ENCODE peak calls at places on chromosomes 1 and 21, in five cellular contexts. U is DND-41; Q is WTC11; F is stimulated activated CD4-positive, alpha-beta T cell treated with anti-CD3 and anti-CD28 coated beads, Interleukin-2, amount 100 ng/mL, for 48 hours; N is iPS-NIHi11. O is an unnamed sample.

GRCh38 chr1:26945728-26946127 is 14.5 kb downstream of the KDF1 start:
- DNase-seq in U (no peak), Q (no peak), F (no peak), N (no peak), O (no peak)

GRCh38 chr1:109161836-109162606 is 48.1 kb downstream of the ELAPOR1 start:
- DNase-seq in U (peak), Q (no peak), F (peak), N (no peak), O (peak)

GRCh38 chr21:39523398-39523797 is 71.6 kb downstream of the SH3BGR start:
- DNase-seq in U (no peak), Q (no peak), F (no peak), N (no peak), O (no peak)

GRCh38 chr1:109104364-109105151 is 9.4 kb upstream of the ELAPOR1 start:
- DNase-seq in U (no peak), Q (no peak), F (no peak), N (no peak), O (no peak)

GRCh38 chr21:42313501-42313969 is 1.7 kb downstream of the TFF3 start:
- DNase-seq in U (no peak), Q (peak), F (no peak), N (no peak), O (peak)

GRCh38 chr1:230139741-230140140 is 72.7 kb downstream of the GALNT2 start:
- DNase-seq in U (no peak), Q (no peak), F (no peak), N (no peak), O (no peak)

GRCh38 chr1:3598051-3598471 is 13.2 kb downstream of the MEGF6 start:
- DNase-seq in U (no peak), Q (peak), F (no peak), N (peak), O (no peak)

GRCh38 chr1:222098382-222098781 is 356.5 kb upstream of the DUSP10 start:
- DNase-seq in U (no peak), Q (no peak), F (no peak), N (no peak), O (no peak)

GRCh38 chr1:162069334-162070093 is at the start of gene NOS1AP:
- DNase-seq in U (peak), Q (peak), F (peak), N (peak), O (peak)

GRCh38 chr1:46790702-46791101 is 8.1 kb upstream of the CYP4B1 start:
- DNase-seq in U (no peak), Q (no peak), F (no peak), N (no peak), O (no peak)

GRCh38 chr1:246689409-246689997 is 34.7 kb upstream of the SCCPDH start:
- DNase-seq in U (peak), Q (peak), F (peak), N (peak), O (peak)

GRCh38 chr1:22044690-22045420 is 7.7 kb upstream of the CDC42 start:
- DNase-seq in U (no peak), Q (no peak), F (no peak), N (no peak), O (no peak)